ENCODE peak calls at places on chromosomes 1 and 21, in seven cellular contexts. P is foreskin fibroblast, V is Caco-2, O is fibroblast of the aortic adventitia, T is sigmoid colon, L is keratinocyte, K is BE2C. I is an unnamed sample.

GRCh38 chr1:47192458-47193384 is 2.9 kb upstream of the PDZK1IP1 start:
- DNase-seq in T (peak), V (peak), P (peak), L (no peak), O (peak), K (peak), I (peak)

GRCh38 chr1:151458936-151459330 is 361 bp downstream of the POGZ start:
- DNase-seq in L (no peak), P (peak), T (peak), K (peak), V (peak), O (peak), I (peak)

GRCh38 chr1:232192781-232193450 is 437.0 kb downstream of the SIPA1L2 start:
- DNase-seq in P (peak), K (no peak), O (peak), T (no peak), V (no peak), L (peak), I (no peak)

GRCh38 chr21:44999972-45000636 is 60.3 kb downstream of the SLX9 start:
- DNase-seq in P (no peak), K (peak), O (no peak), T (peak), L (no peak), V (no peak), I (peak)

GRCh38 chr1:151534662-151535278 is 5.3 kb upstream of the TUFT1 start:
- DNase-seq in L (no peak), O (peak), T (peak), P (peak), V (peak), K (peak), I (no peak)

GRCh38 chr1:64172458-64172983 is 30.9 kb upstream of the UBE2U start:
- DNase-seq in V (no peak), L (no peak), O (peak), T (no peak), P (peak), K (peak), I (no peak)

GRCh38 chr1:85569122-85569521 is 11.4 kb upstream of the CCN1 start:
- DNase-seq in V (no peak), L (no peak), T (no peak), P (peak), K (no peak), O (peak), I (no peak)

GRCh38 chr1:229110986-229111385 is 159.9 kb upstream of the RAB4A start:
- DNase-seq in T (peak), K (no peak), L (no peak), O (no peak), V (no peak), P (no peak), I (no peak)

GRCh38 chr1:110424699-110425098 is 17.2 kb upstream of the LAMTOR5 start:
- DNase-seq in L (no peak), O (no peak), V (no peak), P (no peak), K (no peak), T (no peak), I (no peak)

GRCh38 chr1:181513786-181514297 is 30.5 kb downstream of the CACNA1E start:
- DNase-seq in P (no peak), K (no peak), L (no peak), T (no peak), V (no peak), O (no peak), I (no peak)

GRCh38 chr1:38297852-38298251 is 251.3 kb upstream of the POU3F1 start:
- DNase-seq in L (no peak), T (no peak), P (no peak), O (no peak), V (no peak), K (no peak), I (no peak)

GRCh38 chr1:185971688-185972087 is 237.5 kb downstream of the HMCN1 start:
- DNase-seq in T (no peak), P (peak), O (peak), L (no peak), V (no peak), K (no peak), I (no peak)

GRCh38 chr21:35256468-35256988 is 207.4 kb upstream of the RUNX1 start:
- DNase-seq in V (peak), P (peak), K (no peak), O (peak), T (peak), L (no peak), I (peak)

GRCh38 chr1:23865543-23865930 is 2.6 kb downstream of the FUCA1 start:
- DNase-seq in V (no peak), O (no peak), P (peak), K (no peak), L (peak), T (no peak), I (no peak)

GRCh38 chr21:45264146-45264918 is 23.4 kb downstream of the POFUT2 start:
- DNase-seq in V (no peak), L (no peak), T (peak), P (no peak), K (no peak), O (no peak), I (peak)

GRCh38 chr1:19644422-19644760 is 280 bp downstream of the NBL1 start:
- DNase-seq in K (no peak), T (no peak), L (no peak), O (no peak), P (no peak), V (no peak), I (no peak)

GRCh38 chr1:198359024-198359653 is 181.3 kb downstream of the ATP6V1G3 start:
- DNase-seq in O (peak), P (peak), V (no peak), L (no peak), K (no peak), T (no peak), I (no peak)

GRCh38 chr1:71033136-71033535 is 14.5 kb downstream of the PTGER3 start:
- DNase-seq in P (no peak), L (no peak), T (no peak), V (no peak), O (no peak), K (no peak), I (no peak)

GRCh38 chr21:32570456-32570855 is 14.9 kb downstream of the TCP10L start:
- DNase-seq in P (no peak), O (no peak), T (no peak), K (no peak), V (no peak), L (no peak), I (no peak)

GRCh38 chr1:234618726-234619049 is 8.7 kb upstream of the IRF2BP2 start:
- DNase-seq in L (no peak), V (no peak), K (no peak), T (no peak), O (no peak), P (no peak), I (no peak)

GRCh38 chr1:11982010-11982392 is 1.8 kb downstream of the MFN2 start:
- DNase-seq in P (peak), O (no peak), T (no peak), K (no peak), V (no peak), L (no peak), I (no peak)

GRCh38 chr1:210878564-210878963 is 255.4 kb downstream of the KCNH1 start:
- DNase-seq in L (no peak), V (no peak), O (no peak), P (no peak), K (no peak), T (no peak), I (no peak)

GRCh38 chr1:75265792-75266191 is 131.6 kb downstream of the LHX8 start:
- DNase-seq in O (peak), P (peak), L (no peak), T (no peak), K (no peak), V (peak), I (no peak)

GRCh38 chr1:6048179-6048867 is 2.6 kb downstream of the KCNAB2 start:
- DNase-seq in L (no peak), K (peak), V (no peak), O (no peak), T (no peak), P (no peak), I (no peak)

GRCh38 chr1:163628034-163628773 is 306.4 kb downstream of the NUF2 start:
- DNase-seq in O (no peak), L (no peak), V (no peak), T (no peak), P (no peak), K (no peak), I (no peak)

GRCh38 chr1:235425357-235425756 is 58.1 kb downstream of the TBCE start:
- DNase-seq in O (no peak), T (no peak), K (no peak), P (no peak), L (no peak), V (no peak), I (no peak)

GRCh38 chr1:6185635-6186382 is 5.7 kb upstream of the CHD5 start:
- DNase-seq in P (peak), T (no peak), L (no peak), O (peak), K (no peak), V (no peak), I (peak)

GRCh38 chr1:245054105-245054831 is 100.5 kb upstream of the KIF26B start:
- DNase-seq in K (no peak), O (no peak), L (no peak), P (no peak), V (no peak), T (no peak), I (no peak)
- H3K4me3 ChIP-seq in K (no peak), O (no peak), L (no peak), P (no peak), V (no peak), T (no peak), I (no peak)

GRCh38 chr1:240207073-240207709 is 115.5 kb downstream of the FMN2 start:
- DNase-seq in T (no peak), O (no peak), P (no peak), V (no peak), L (no peak), K (no peak), I (no peak)

GRCh38 chr1:240199758-240200655 is 108.3 kb downstream of the FMN2 start:
- DNase-seq in P (no peak), V (no peak), L (no peak), O (peak), K (no peak), T (no peak), I (no peak)

GRCh38 chr1:240201931-240202330 is 110.2 kb downstream of the FMN2 start:
- DNase-seq in V (no peak), K (no peak), O (no peak), T (no peak), P (no peak), L (no peak), I (no peak)
- H3K4me3 ChIP-seq in V (no peak), K (no peak), O (no peak), T (no peak), P (no peak), L (no peak), I (no peak)

DNA sequence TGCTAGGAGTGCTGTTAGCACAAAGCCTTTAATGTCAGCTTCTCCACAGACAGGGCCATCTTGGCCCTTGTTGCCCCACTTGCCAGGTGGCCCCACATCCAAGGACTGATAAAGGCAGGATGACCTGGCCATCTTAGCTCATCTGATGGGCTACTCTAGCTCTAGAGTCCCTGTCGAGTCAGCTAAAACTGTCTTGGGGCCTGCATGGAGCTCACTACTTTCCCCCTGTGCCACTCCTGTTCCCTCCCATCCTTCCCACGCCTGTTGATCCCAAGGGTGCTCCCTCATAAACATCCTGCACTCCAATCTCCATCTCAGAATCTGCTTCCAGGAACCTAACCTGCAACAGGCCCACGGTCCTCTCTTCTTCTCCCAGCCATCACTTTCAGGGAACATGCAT is 652 bp upstream of the GPX7 start:
- DNase-seq in L (no peak), P (no peak), K (no peak), O (no peak), T (no peak), V (no peak), I (no peak)
- H3K4me3 ChIP-seq in L (peak), P (peak), K (peak), O (no peak), T (peak), V (peak), I (peak)

GRCh38 chr1:46041974-46042373 is 90.5 kb downstream of the PIK3R3 start:
- DNase-seq in K (no peak), T (no peak), P (peak), O (no peak), V (no peak), L (no peak), I (no peak)
- H3K4me3 ChIP-seq in K (no peak), T (no peak), P (no peak), O (no peak), V (no peak), L (no peak), I (no peak)

GRCh38 chr1:156124557-156125483 is 10.3 kb downstream of the LMNA start:
- DNase-seq in L (no peak), P (peak), K (no peak), O (peak), V (no peak), T (no peak), I (peak)

GRCh38 chr1:156121441-156121840 is 6.9 kb downstream of the LMNA start:
- DNase-seq in P (no peak), V (no peak), O (no peak), K (no peak), L (no peak), T (no peak), I (no peak)

GRCh38 chr1:156122086-156122485 is 7.6 kb downstream of the LMNA start:
- DNase-seq in P (no peak), L (no peak), V (no peak), O (no peak), T (no peak), K (no peak), I (no peak)

GRCh38 chr1:156122519-156123355 is 8.2 kb downstream of the LMNA start:
- DNase-seq in T (peak), L (no peak), K (peak), V (peak), P (peak), O (peak), I (peak)

GRCh38 chr1:156123356-156124196 is 9.1 kb downstream of the LMNA start:
- DNase-seq in T (peak), V (peak), O (peak), L (peak), P (peak), K (peak), I (peak)
- H3K4me3 ChIP-seq in T (peak), V (no peak), O (peak), L (peak), P (peak), K (peak), I (peak)

DNA sequence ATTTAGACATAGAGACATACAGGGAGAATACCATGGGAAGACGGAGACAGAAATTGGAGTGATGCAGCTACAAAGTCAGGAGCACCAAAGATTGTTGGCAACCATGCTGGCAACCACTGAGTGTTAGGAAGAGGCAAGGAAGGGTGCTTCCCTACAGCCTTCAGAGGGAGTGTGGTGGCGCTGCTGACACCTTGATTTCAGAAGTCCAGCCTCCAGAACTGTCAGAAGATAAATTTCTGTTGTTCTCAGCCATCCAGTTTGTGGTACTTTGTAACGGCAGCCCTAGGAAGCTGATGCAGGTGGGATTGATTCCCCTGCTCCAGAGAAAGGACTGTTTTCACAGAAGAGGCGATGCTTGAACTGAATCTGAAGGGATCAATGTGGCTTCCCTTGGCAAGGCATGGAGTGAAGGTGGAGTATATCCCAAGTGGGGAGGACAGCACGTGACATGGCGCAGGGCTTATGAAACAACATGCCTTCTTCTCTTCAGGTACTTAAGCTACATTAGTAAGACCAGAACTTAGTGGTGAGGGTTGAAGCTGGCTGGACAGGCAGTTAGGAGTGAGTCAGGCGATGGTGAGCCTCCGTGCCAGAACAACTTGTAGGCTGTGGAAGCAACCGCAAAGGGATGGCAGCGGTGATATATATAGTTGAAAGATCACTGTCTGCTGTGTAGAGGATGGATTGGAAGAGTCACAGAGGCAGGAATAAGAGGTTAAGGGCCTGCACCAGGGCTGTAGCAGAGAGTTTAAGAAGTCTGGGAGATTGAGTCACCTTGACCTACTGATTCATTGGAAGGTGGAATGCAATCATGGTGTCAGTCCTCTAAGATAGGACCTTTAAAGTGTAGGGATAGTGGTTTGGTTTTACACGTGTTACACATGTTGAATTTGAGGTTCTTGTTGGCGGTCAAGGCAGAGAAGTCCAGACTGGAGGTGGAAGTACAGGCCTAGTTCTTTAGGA is 2.1 kb downstream of the LEPR start:
- DNase-seq in K (no peak), O (no peak), V (no peak), P (peak), L (peak), T (no peak), I (peak)
- H3K4me3 ChIP-seq in K (no peak), O (peak), V (peak), P (peak), L (peak), T (peak), I (peak)

DNA sequence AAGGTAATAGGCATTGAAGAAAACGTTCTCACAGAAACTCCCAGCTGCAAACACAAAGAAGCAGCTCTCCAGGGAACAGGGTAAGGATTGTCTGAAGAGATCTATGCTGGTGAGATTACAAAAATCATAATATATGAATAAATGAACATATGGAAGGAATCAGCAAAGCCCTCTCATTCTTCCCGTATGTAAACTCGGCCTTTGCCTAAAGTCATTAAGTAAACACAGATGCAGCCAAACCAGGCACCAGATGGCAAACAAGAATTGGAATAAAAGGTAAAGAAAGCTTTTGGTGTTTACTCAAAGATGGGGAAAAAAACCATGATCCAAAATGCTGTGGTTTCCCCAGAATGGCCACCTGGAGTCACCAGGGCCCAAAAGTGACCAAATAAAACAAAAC is 76.6 kb upstream of the HOOK1 start:
- DNase-seq in T (no peak), P (peak), V (no peak), K (no peak), O (peak), L (no peak), I (no peak)
- H3K4me3 ChIP-seq in T (no peak), P (no peak), V (no peak), K (no peak), O (no peak), L (no peak), I (no peak)

GRCh38 chr21:36260030-36260787 is 59.8 kb upstream of the MORC3 start:
- DNase-seq in L (no peak), K (peak), P (peak), O (peak), V (no peak), T (no peak), I (peak)
- H3K4me3 ChIP-seq in L (peak), K (peak), P (peak), O (peak), V (peak), T (peak), I (peak)

I was measured in kidney.